ENCODE peak calls at places on chromosomes 12 and 14, in six cellular contexts. One of them, this sample, is unnamed.

GRCh38 chr14:91417983-91418386 is 365 bp upstream of the CCDC88C start:
- DNase-seq in testis: peak
- DNase-seq in GM23338: peak
- DNase-seq in epithelial cell of esophagus: peak
- DNase-seq in AG10803: no peak
- DNase-seq in Calu3: peak
- DNase-seq in this sample: peak

GRCh38 chr14:100076133-100076532 is 10.9 kb downstream of the EVL start:
- DNase-seq in AG10803: peak
- DNase-seq in GM23338: peak
- DNase-seq in epithelial cell of esophagus: no peak
- DNase-seq in testis: no peak
- DNase-seq in Calu3: no peak
- DNase-seq in this sample: peak

GRCh38 chr12:85834378-85834777 is 1.8 kb downstream of the RASSF9 start:
- DNase-seq in AG10803: peak
- DNase-seq in epithelial cell of esophagus: peak
- DNase-seq in GM23338: peak
- DNase-seq in Calu3: no peak
- DNase-seq in testis: no peak
- DNase-seq in this sample: no peak

GRCh38 chr12:62730649-62731377 is 204.1 kb downstream of the PPM1H start:
- DNase-seq in epithelial cell of esophagus: peak
- DNase-seq in testis: no peak
- DNase-seq in GM23338: no peak
- DNase-seq in Calu3: no peak
- DNase-seq in AG10803: peak
- DNase-seq in this sample: no peak

GRCh38 chr12:108201808-108202207 is 72.7 kb downstream of the WSCD2 start:
- DNase-seq in GM23338: no peak
- DNase-seq in epithelial cell of esophagus: no peak
- DNase-seq in AG10803: no peak
- DNase-seq in Calu3: no peak
- DNase-seq in testis: no peak
- DNase-seq in this sample: no peak

GRCh38 chr12:119704065-119704747 is 36.3 kb downstream of the PRKAB1 start:
- DNase-seq in AG10803: peak
- DNase-seq in GM23338: no peak
- DNase-seq in Calu3: no peak
- DNase-seq in testis: no peak
- DNase-seq in epithelial cell of esophagus: peak
- DNase-seq in this sample: no peak

GRCh38 chr12:113479578-113480335 is 8.1 kb upstream of the LHX5 start:
- DNase-seq in AG10803: peak
- DNase-seq in testis: peak
- DNase-seq in Calu3: no peak
- DNase-seq in epithelial cell of esophagus: peak
- DNase-seq in GM23338: peak
- DNase-seq in this sample: peak

GRCh38 chr14:58738876-58739275 is 101.1 kb downstream of the DACT1 start:
- DNase-seq in epithelial cell of esophagus: no peak
- DNase-seq in testis: no peak
- DNase-seq in AG10803: peak
- DNase-seq in GM23338: no peak
- DNase-seq in Calu3: no peak
- DNase-seq in this sample: no peak

GRCh38 chr12:16939871-16940306 is 333.9 kb upstream of the LMO3 start:
- DNase-seq in testis: peak
- DNase-seq in GM23338: peak
- DNase-seq in epithelial cell of esophagus: peak
- DNase-seq in AG10803: peak
- DNase-seq in Calu3: peak
- DNase-seq in this sample: peak

GRCh38 chr12:42819801-42820200 is 230.3 kb upstream of the PRICKLE1 start:
- DNase-seq in Calu3: no peak
- DNase-seq in epithelial cell of esophagus: no peak
- DNase-seq in GM23338: no peak
- DNase-seq in testis: no peak
- DNase-seq in AG10803: no peak
- DNase-seq in this sample: no peak

GRCh38 chr12:61996717-61997116 is 263.5 kb upstream of the USP15 start:
- DNase-seq in testis: no peak
- DNase-seq in epithelial cell of esophagus: no peak
- DNase-seq in Calu3: no peak
- DNase-seq in AG10803: no peak
- DNase-seq in GM23338: no peak
- DNase-seq in this sample: no peak

GRCh38 chr14:100339757-100340453 is 16.8 kb downstream of the SLC25A47 start:
- DNase-seq in AG10803: no peak
- DNase-seq in epithelial cell of esophagus: no peak
- DNase-seq in GM23338: no peak
- DNase-seq in testis: peak
- DNase-seq in Calu3: no peak
- DNase-seq in this sample: no peak

GRCh38 chr14:96806836-96807235 is 9.7 kb downstream of the VRK1 start:
- DNase-seq in Calu3: no peak
- DNase-seq in GM23338: no peak
- DNase-seq in AG10803: no peak
- DNase-seq in testis: no peak
- DNase-seq in epithelial cell of esophagus: peak
- DNase-seq in this sample: no peak

GRCh38 chr14:61247935-61248334 is 33.2 kb downstream of the TMEM30B start:
- DNase-seq in testis: no peak
- DNase-seq in GM23338: no peak
- DNase-seq in Calu3: no peak
- DNase-seq in AG10803: peak
- DNase-seq in epithelial cell of esophagus: peak
- DNase-seq in this sample: no peak

GRCh38 chr14:74251546-74252030 is 12.3 kb downstream of the VSX2 start:
- DNase-seq in Calu3: peak
- DNase-seq in epithelial cell of esophagus: peak
- DNase-seq in GM23338: peak
- DNase-seq in testis: peak
- DNase-seq in AG10803: peak
- DNase-seq in this sample: peak

GRCh38 chr12:4526923-4527546 is 11.7 kb upstream of the RAD51AP1 start:
- DNase-seq in Calu3: no peak
- DNase-seq in epithelial cell of esophagus: peak
- DNase-seq in GM23338: peak
- DNase-seq in AG10803: peak
- DNase-seq in testis: no peak
- DNase-seq in this sample: no peak

GRCh38 chr14:56081139-56081538 is 37.1 kb upstream of the PELI2 start:
- DNase-seq in testis: no peak
- DNase-seq in Calu3: no peak
- DNase-seq in GM23338: no peak
- DNase-seq in AG10803: peak
- DNase-seq in epithelial cell of esophagus: no peak
- DNase-seq in this sample: no peak

GRCh38 chr12:98997-99396 is 32.4 kb downstream of the IQSEC3 start:
- DNase-seq in epithelial cell of esophagus: no peak
- DNase-seq in Calu3: peak
- DNase-seq in GM23338: peak
- DNase-seq in testis: no peak
- DNase-seq in AG10803: no peak
- DNase-seq in this sample: no peak

GRCh38 chr14:86027990-86028389 is 498.0 kb downstream of the FLRT2 start:
- DNase-seq in GM23338: no peak
- DNase-seq in AG10803: no peak
- DNase-seq in epithelial cell of esophagus: no peak
- DNase-seq in Calu3: no peak
- DNase-seq in testis: no peak
- DNase-seq in this sample: no peak

GRCh38 chr14:23129759-23130316 is 10.8 kb upstream of the CEBPE start:
- DNase-seq in GM23338: no peak
- DNase-seq in Calu3: no peak
- DNase-seq in epithelial cell of esophagus: peak
- DNase-seq in testis: no peak
- DNase-seq in AG10803: no peak
- DNase-seq in this sample: no peak

GRCh38 chr14:90675399-90675798 is 140.8 kb downstream of the TTC7B start:
- DNase-seq in epithelial cell of esophagus: no peak
- DNase-seq in GM23338: no peak
- DNase-seq in AG10803: peak
- DNase-seq in testis: peak
- DNase-seq in Calu3: no peak
- DNase-seq in this sample: no peak

GRCh38 chr14:96888593-96888992 is 91.4 kb downstream of the VRK1 start:
- DNase-seq in epithelial cell of esophagus: no peak
- DNase-seq in testis: no peak
- DNase-seq in Calu3: no peak
- DNase-seq in GM23338: no peak
- DNase-seq in AG10803: no peak
- DNase-seq in this sample: no peak

GRCh38 chr14:90381999-90382451 is 14.8 kb upstream of the CALM1 start:
- DNase-seq in epithelial cell of esophagus: no peak
- DNase-seq in AG10803: no peak
- DNase-seq in testis: peak
- DNase-seq in Calu3: peak
- DNase-seq in GM23338: peak
- DNase-seq in this sample: peak

GRCh38 chr14:65239143-65239672 is 136.9 kb upstream of the MAX start:
- DNase-seq in testis: no peak
- DNase-seq in epithelial cell of esophagus: no peak
- DNase-seq in AG10803: peak
- DNase-seq in Calu3: no peak
- DNase-seq in GM23338: no peak
- DNase-seq in this sample: no peak

GRCh38 chr12:128069359-128069997 is 197.5 kb upstream of the TMEM132C start:
- DNase-seq in Calu3: peak
- DNase-seq in AG10803: peak
- DNase-seq in GM23338: peak
- DNase-seq in testis: peak
- DNase-seq in epithelial cell of esophagus: peak
- DNase-seq in this sample: peak

GRCh38 chr14:94748667-94749347 is 21.1 kb downstream of the GSC start:
- DNase-seq in Calu3: peak
- DNase-seq in epithelial cell of esophagus: no peak
- DNase-seq in testis: peak
- DNase-seq in GM23338: peak
- DNase-seq in AG10803: no peak
- DNase-seq in this sample: peak

GRCh38 chr12:133080619-133081407 is at the start of gene ZNF140:
- DNase-seq in testis: peak
- DNase-seq in AG10803: peak
- DNase-seq in epithelial cell of esophagus: peak
- DNase-seq in GM23338: peak
- DNase-seq in Calu3: peak
- DNase-seq in this sample: peak
- TF ChIP-seq CTCF in testis: peak
- TF ChIP-seq CTCF in AG10803: peak
- TF ChIP-seq CTCF in epithelial cell of esophagus: peak
- TF ChIP-seq CTCF in GM23338: no peak
- TF ChIP-seq CTCF in Calu3: no peak
- TF ChIP-seq CTCF in this sample: no peak

GRCh38 chr12:51536159-51536558 is 54.9 kb upstream of the SCN8A start:
- DNase-seq in GM23338: peak
- DNase-seq in testis: no peak
- DNase-seq in AG10803: no peak
- DNase-seq in epithelial cell of esophagus: no peak
- DNase-seq in Calu3: no peak
- DNase-seq in this sample: no peak
- TF ChIP-seq CTCF in GM23338: peak
- TF ChIP-seq CTCF in testis: no peak
- TF ChIP-seq CTCF in AG10803: peak
- TF ChIP-seq CTCF in epithelial cell of esophagus: no peak
- TF ChIP-seq CTCF in Calu3: no peak
- TF ChIP-seq CTCF in this sample: peak

GRCh38 chr14:60079723-60080122 is 12.0 kb upstream of the PCNX4 start:
- DNase-seq in Calu3: no peak
- DNase-seq in GM23338: peak
- DNase-seq in AG10803: no peak
- DNase-seq in testis: no peak
- DNase-seq in epithelial cell of esophagus: no peak
- DNase-seq in this sample: no peak
- TF ChIP-seq CTCF in Calu3: no peak
- TF ChIP-seq CTCF in GM23338: peak
- TF ChIP-seq CTCF in AG10803: peak
- TF ChIP-seq CTCF in testis: no peak
- TF ChIP-seq CTCF in epithelial cell of esophagus: peak
- TF ChIP-seq CTCF in this sample: no peak

DNA sequence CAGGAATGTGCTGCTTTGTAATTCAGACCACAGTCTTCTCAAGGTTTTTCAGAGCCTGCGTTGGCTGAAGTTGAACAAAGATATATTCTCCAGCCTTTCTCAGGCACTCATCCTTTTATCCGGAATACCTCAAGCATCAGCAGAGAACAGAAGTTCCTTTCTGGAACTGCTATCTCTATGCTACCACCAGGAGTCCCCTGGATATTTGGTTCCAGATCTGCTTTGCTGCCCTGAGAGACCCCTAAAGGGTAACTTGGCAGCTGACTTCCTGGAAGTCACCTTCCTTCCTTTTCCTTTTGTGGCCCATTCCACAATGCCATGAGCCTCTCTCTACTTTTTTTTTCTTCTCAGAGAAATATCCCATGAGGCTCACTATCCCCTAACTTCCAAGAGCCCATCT is 188.2 kb downstream of the PLCZ1 start:
- DNase-seq in GM23338: peak
- DNase-seq in Calu3: no peak
- DNase-seq in epithelial cell of esophagus: no peak
- DNase-seq in AG10803: no peak
- DNase-seq in testis: no peak
- DNase-seq in this sample: peak
- TF ChIP-seq CTCF in GM23338: peak
- TF ChIP-seq CTCF in Calu3: no peak
- TF ChIP-seq CTCF in epithelial cell of esophagus: no peak
- TF ChIP-seq CTCF in AG10803: peak
- TF ChIP-seq CTCF in testis: no peak
- TF ChIP-seq CTCF in this sample: peak

GRCh38 chr14:57530571-57530970 is 36.9 kb upstream of the CCDC198 start:
- DNase-seq in AG10803: no peak
- DNase-seq in GM23338: no peak
- DNase-seq in Calu3: no peak
- DNase-seq in epithelial cell of esophagus: no peak
- DNase-seq in testis: no peak
- DNase-seq in this sample: no peak

DNA sequence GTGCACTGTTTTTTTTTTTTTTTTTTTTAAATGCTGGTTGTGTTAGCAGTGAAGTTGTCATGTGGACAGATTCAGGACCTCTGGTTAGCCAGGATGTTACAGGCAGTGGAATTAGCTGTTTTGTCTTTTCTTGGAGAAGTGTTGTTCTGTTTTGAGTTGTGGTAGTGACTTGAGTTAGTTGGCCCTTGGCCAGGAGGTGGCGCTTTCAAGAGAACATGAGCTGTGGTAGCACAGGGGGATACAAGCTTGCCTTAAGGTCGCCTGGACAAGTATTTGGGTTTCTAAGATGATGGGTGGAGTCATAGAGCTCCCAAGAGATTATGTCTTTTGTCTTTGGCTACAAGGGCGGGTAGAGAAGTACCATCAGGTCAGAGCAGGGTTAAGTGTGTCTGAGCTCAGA is 33.3 kb upstream of the CCDC198 start:
- DNase-seq in epithelial cell of esophagus: peak
- DNase-seq in GM23338: peak
- DNase-seq in AG10803: no peak
- DNase-seq in testis: no peak
- DNase-seq in Calu3: no peak
- DNase-seq in this sample: peak
- TF ChIP-seq CTCF in epithelial cell of esophagus: no peak
- TF ChIP-seq CTCF in GM23338: peak
- TF ChIP-seq CTCF in AG10803: no peak
- TF ChIP-seq CTCF in testis: no peak
- TF ChIP-seq CTCF in Calu3: no peak
- TF ChIP-seq CTCF in this sample: peak

GRCh38 chr14:81247271-81247766 is 26.6 kb upstream of the GTF2A1 start:
- DNase-seq in AG10803: peak
- DNase-seq in Calu3: no peak
- DNase-seq in epithelial cell of esophagus: no peak
- DNase-seq in GM23338: no peak
- DNase-seq in testis: no peak
- DNase-seq in this sample: no peak
- TF ChIP-seq CTCF in AG10803: no peak
- TF ChIP-seq CTCF in Calu3: no peak
- TF ChIP-seq CTCF in epithelial cell of esophagus: no peak
- TF ChIP-seq CTCF in GM23338: no peak
- TF ChIP-seq CTCF in testis: no peak
- TF ChIP-seq CTCF in this sample: no peak